ENCODE peak calls at places on chromosomes 13 and 19, in five cellular contexts. M is fibroblast of the aortic adventitia; T is skeletal muscle cell; V is CD8-positive, alpha-beta T cell; A is left ventricle myocardium inferior. Y is an unnamed sample.

GRCh38 chr19:54164369-54165068 is 5.0 kb upstream of the LENG1 start:
- DNase-seq in A (no peak), V (peak; percentile 47), M (peak; percentile 27), T (no peak), Y (peak; percentile 68)

GRCh38 chr19:42468273-42468796 is 25.6 kb upstream of the CXCL17 start:
- DNase-seq in M (peak; percentile 66), V (no peak), A (no peak), T (peak; percentile 80), Y (no peak)

GRCh38 chr19:42216653-42217521 is 590 bp downstream of the DEDD2 start:
- DNase-seq in A (peak; percentile 46), M (peak; percentile 22), T (no peak), V (no peak), Y (no peak)

GRCh38 chr13:99959538-99960230 is 11.9 kb downstream of the ZIC5 start:
- DNase-seq in M (peak; percentile 19), V (no peak), T (no peak), A (no peak), Y (no peak)

GRCh38 chr13:97388385-97388784 is 45.6 kb upstream of the RAP2A start:
- DNase-seq in A (no peak), T (no peak), V (no peak), M (no peak), Y (no peak)

GRCh38 chr19:52935434-52935833 is 12.2 kb upstream of the ZNF888 start:
- DNase-seq in A (no peak), V (no peak), T (no peak), M (no peak), Y (no peak)

GRCh38 chr13:24742986-24743385 is 21.0 kb upstream of the RNF17 start:
- DNase-seq in M (no peak), A (no peak), T (no peak), V (no peak), Y (no peak)

GRCh38 chr19:18469245-18470107 is 31.5 kb upstream of the ISYNA1 start:
- DNase-seq in M (peak; percentile 77), T (no peak), A (peak; percentile 69), V (peak; percentile 45), Y (peak; percentile 76)

GRCh38 chr13:77776704-77777103 is 79.2 kb downstream of the SLAIN1 start:
- DNase-seq in A (no peak), V (no peak), M (no peak), T (no peak), Y (no peak)

GRCh38 chr19:46402725-46403124 is 10.6 kb downstream of the CCDC8 start:
- DNase-seq in V (no peak), A (no peak), M (no peak), T (no peak), Y (no peak)

GRCh38 chr19:46407891-46408426 is 5.4 kb downstream of the CCDC8 start:
- DNase-seq in A (no peak), M (no peak), T (no peak), V (no peak), Y (no peak)

GRCh38 chr19:46404884-46405658 is 8.3 kb downstream of the CCDC8 start:
- DNase-seq in V (no peak), A (no peak), T (no peak), M (peak; percentile 47), Y (no peak)

GRCh38 chr19:46408611-46409039 is 4.7 kb downstream of the CCDC8 start:
- DNase-seq in A (peak; percentile 84), V (no peak), T (no peak), M (peak; percentile 63), Y (peak; percentile 89)

GRCh38 chr19:46404039-46404883 is 9.1 kb downstream of the CCDC8 start:
- DNase-seq in T (no peak), M (peak; percentile 59), V (no peak), A (peak; percentile 64), Y (peak; percentile 72)
- H3K4me3 ChIP-seq in T (peak overlapping the region; percentile 32), M (peak overlapping the region; percentile 51), V (peak overlapping the region; percentile 37), A (peak overlapping the region; percentile 67), Y (peak overlapping the region; percentile 46)

DNA sequence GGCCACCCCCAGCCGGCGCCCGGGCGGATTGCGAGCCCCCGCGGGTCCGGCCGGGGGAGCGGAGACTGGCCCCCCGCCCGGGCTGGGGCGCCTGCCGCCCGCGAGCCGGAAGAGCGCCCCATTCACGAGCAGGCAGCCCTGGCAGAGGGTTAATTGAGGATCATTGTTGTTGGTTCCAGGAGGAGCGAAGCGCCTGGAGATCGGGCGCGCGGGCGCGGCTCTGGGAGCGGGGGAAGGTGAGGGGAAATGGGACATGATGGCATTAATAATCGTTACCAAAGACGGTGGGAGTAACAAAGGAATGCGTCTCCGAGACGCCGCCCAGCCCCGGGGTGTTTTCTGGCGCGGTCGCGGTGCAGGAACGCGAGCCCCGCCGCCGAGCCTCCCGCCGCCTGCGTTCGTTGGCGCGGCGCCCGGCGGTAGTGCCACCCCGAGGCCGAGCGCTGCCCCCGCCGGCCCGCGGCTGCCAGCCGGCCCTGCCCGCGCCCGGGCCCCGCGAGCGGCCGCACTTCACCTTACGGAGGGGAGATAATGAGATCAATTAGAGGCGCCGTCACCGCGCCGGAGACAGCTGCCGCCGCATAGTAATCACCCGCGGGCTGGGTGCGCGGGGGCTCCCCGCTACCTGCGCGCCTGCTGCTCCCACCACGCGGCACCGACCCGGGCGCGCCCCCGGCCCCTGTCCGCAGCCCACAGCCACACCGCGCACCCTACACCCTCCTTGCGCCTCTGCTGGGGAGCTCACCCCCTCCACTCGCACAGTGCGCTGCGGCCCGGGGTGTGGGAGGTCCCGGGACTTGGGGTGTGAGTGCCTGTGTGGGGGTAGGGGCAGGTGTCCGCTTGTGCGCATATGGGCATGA is 2.8 kb downstream of the ZNF536 start:
- DNase-seq in V (no peak), T (no peak), A (no peak), M (no peak), Y (no peak)
- H3K4me3 ChIP-seq in V (no peak overlapping the region), T (peak overlapping the region; percentile 7), A (peak overlapping the region; percentile 56), M (no peak overlapping the region), Y (no peak overlapping the region)

DNA sequence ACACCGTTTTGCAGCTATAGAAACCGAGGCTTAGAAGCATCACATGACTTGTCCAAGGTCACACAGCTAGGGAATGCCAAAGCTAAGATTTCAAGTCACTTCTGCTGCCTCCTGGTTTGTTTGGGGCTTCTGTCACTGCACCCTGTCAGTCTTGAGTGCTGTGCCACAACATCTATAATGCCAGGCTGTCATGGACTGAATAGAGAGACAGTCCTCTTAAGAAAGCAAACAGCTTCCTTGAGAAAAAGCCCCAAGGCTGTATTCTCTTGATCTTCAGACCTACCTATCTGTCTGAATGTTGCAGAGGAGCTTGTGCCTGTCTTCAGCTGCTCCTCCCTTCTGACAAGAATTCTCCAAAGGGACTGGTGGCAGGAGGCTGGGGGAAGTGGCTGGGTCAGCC is 81.6 kb downstream of the OLFM4 start:
- DNase-seq in A (no peak), V (no peak), M (no peak), T (no peak), Y (no peak)
- H3K4me3 ChIP-seq in A (no peak overlapping the region), V (no peak overlapping the region), M (no peak overlapping the region), T (no peak overlapping the region), Y (no peak overlapping the region)

DNA sequence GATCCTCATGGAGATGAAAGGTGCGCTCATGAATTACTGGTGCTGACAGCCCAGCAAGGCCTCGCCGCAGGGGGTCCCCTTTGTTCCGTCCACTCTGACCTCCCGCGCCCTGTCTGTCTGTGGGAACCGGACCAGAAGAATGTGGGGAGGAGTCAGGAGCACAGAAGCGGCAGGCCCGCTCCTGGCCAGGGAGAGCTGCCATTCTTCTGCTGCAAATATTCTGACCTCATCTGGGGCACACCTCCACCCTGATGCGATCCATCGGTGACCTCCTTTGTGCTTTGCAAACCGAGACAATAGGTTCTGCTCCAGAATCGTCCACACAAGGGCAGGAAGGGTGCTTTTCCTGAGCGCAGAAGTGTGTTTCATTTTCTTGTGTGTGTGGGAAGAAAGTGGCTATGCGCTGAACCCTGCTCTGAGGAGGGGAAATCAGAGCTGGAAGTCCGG is 138.0 kb downstream of the SOX1 start:
- DNase-seq in V (no peak), T (no peak), M (no peak), A (peak; percentile 32), Y (no peak)
- H3K4me3 ChIP-seq in V (no peak overlapping the region), T (no peak overlapping the region), M (no peak overlapping the region), A (peak overlapping the region; percentile 40), Y (no peak overlapping the region)

GRCh38 chr13:36920612-36921185 is 661 bp upstream of the SMAD9 start:
- DNase-seq in A (no peak), M (no peak), V (no peak), T (no peak), Y (no peak)
- H3K4me3 ChIP-seq in A (peak overlapping the region; percentile 77), M (peak overlapping the region; percentile 80), V (no peak overlapping the region), T (peak overlapping the region; percentile 48), Y (peak overlapping the region; percentile 67)

Y was measured in right atrium auricular region.